ENCODE peak calls at places on chromosomes 6 and 20, in five cellular contexts. M is epithelial cell of esophagus, J is upper lobe of right lung, L is uterus, D is thyroid gland. C is an unnamed sample.
A peak's percentile ranks its signal among the peaks of the same experiment; 100 is the strongest.

GRCh38 chr6:31815025-31815838 is at the start of the genes HSPA1A and HSPA1L:
- DNase-seq in D (peak; percentile 93), J (peak; percentile 94), M (peak; percentile 94), L (peak; percentile 98), C (peak; percentile 86)

GRCh38 chr6:158185729-158186456 is 17.7 kb downstream of the GTF2H5 start:
- DNase-seq in L (no peak), D (no peak), M (peak; percentile 84), J (no peak), C (no peak)

GRCh38 chr20:57061058-57061900 is 205.2 kb downstream of the BMP7 start:
- DNase-seq in D (peak; percentile 59), M (peak; percentile 13), L (peak; percentile 72), J (peak; percentile 21), C (peak; percentile 76)

GRCh38 chr6:19753822-19754221 is 83.3 kb upstream of the ID4 start:
- DNase-seq in L (no peak), J (no peak), M (no peak), D (no peak), C (peak; percentile 6)

GRCh38 chr6:166467436-166468000 is 84.8 kb upstream of the MPC1 start:
- DNase-seq in J (no peak), L (peak; percentile 10), M (no peak), D (no peak), C (no peak)

GRCh38 chr6:28496099-28496779 is 19.4 kb downstream of the GPX6 start:
- DNase-seq in J (no peak), D (no peak), M (peak; percentile 17), L (no peak), C (no peak)

GRCh38 chr6:167113935-167114910 is 8.7 kb upstream of the CCR6 start:
- DNase-seq in J (no peak), D (no peak), L (no peak), M (no peak), C (peak; percentile 41)

GRCh38 chr6:129893513-129894098 is 32.5 kb upstream of the TMEM244 start:
- DNase-seq in L (no peak), M (peak; percentile 56), D (no peak), J (no peak), C (no peak)

GRCh38 chr6:138545621-138545980 is 46.3 kb upstream of the NHSL1 start:
- DNase-seq in J (peak; percentile 85), L (peak; percentile 18), D (peak; percentile 12), M (no peak), C (peak; percentile 59)

GRCh38 chr6:24274441-24275083 is 83.3 kb downstream of the DCDC2 start:
- DNase-seq in L (no peak), D (no peak), J (no peak), M (peak; percentile 13), C (no peak)

GRCh38 chr6:169723991-169724553 is at the start of gene PHF10:
- DNase-seq in M (peak; percentile 37), L (no peak), J (peak; percentile 73), D (peak; percentile 37), C (peak; percentile 70)

GRCh38 chr6:161586866-161587265 is 313.0 kb upstream of the AGPAT4 start:
- DNase-seq in M (no peak), J (no peak), L (no peak), D (no peak), C (no peak)

GRCh38 chr6:92376711-92377110 is 1042.6 kb downstream of the EPHA7 start:
- DNase-seq in L (no peak), M (no peak), D (no peak), J (no peak), C (no peak)

GRCh38 chr6:82924799-82925535 is 140.7 kb downstream of the UBE3D start:
- DNase-seq in D (no peak), J (no peak), M (peak; percentile 82), L (no peak), C (no peak)

GRCh38 chr20:16025084-16025483 is 548.2 kb downstream of the KIF16B start:
- DNase-seq in D (no peak), J (no peak), L (no peak), M (no peak), C (no peak)

DNA sequence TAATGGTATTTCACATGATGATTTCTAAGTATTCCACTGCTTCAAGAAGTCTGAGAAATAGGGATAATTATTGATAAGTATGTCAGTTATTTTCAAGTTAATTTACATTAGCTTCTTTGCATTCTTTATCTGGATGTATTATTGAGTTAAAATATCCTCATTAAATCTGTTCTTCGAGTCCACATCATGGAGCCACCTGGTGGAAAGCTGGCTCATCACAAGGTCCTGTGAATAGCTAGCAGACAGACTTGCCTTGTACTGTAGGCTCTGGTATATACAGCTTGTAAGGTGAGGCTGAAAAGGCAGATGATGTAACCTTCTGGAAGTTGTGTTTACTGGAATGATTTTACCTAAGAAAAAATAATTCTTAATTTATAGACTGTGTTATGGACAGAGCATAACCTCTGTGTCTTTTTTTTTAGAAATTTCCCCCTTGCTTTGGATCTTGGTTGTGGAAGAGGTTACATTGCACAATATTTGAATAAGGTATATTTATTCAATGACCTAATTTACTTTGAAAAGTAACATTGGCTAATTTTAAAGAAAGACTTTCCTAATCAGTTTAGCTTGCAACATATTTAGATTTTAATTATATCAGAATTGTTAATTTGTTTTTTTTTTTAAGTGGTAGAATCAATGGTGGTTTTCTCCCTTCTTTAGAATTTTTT is 3.5 kb downstream of the NDUFAF5 start:
- DNase-seq in M (peak; percentile 80), D (peak; percentile 29), J (no peak), L (no peak), C (peak; percentile 37)
- TF ChIP-seq CTCF in M (peak; percentile 82), D (no peak), J (peak; percentile 44), L (peak; percentile 37), C (peak; percentile 52)

DNA sequence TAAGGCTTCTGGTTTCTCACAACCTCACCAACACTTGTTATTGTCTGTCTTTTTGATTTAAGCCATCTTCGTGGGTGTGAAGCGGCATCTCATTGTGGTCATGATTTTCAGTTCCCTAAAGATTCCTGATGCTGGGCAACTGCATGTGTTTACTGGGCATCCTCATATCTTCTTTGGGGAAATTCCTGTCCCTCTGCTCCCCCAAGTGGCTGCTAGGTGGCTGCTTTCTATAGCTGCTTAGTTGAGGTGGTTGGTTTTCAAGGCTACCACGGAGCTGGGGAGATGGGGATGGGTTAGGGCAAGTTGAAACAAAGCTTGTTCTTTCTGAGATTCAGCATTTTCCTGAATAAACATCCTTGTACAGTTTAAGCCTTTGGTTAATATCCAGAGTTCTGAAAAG is 403.9 kb upstream of the SULF2 start:
- DNase-seq in M (peak; percentile 89), J (no peak), D (no peak), L (no peak), C (no peak)
- TF ChIP-seq CTCF in M (peak; percentile 76), J (no peak), D (no peak), L (peak; percentile 41), C (no peak)

GRCh38 chr20:10433623-10434466 is at the start of gene MKKS:
- DNase-seq in D (peak; percentile 88), L (peak; percentile 89), M (peak; percentile 95), J (peak; percentile 97), C (peak; percentile 91)
- TF ChIP-seq CTCF in D (no peak), L (no peak), M (no peak), J (no peak), C (no peak)

GRCh38 chr6:40587240-40588069 is at the start of gene LRFN2:
- DNase-seq in M (peak; percentile 74), D (peak; percentile 81), J (peak; percentile 89), L (peak; percentile 43), C (peak; percentile 92)
- TF ChIP-seq CTCF in M (peak; percentile 40), D (peak; percentile 51), J (peak; percentile 59), L (peak; percentile 72), C (peak; percentile 58)

GRCh38 chr20:44231713-44232468 is 15.2 kb upstream of the GDAP1L1 start:
- DNase-seq in D (no peak), L (no peak), J (no peak), M (no peak), C (no peak)
- TF ChIP-seq CTCF in D (no peak), L (no peak), J (no peak), M (no peak), C (no peak)

DNA sequence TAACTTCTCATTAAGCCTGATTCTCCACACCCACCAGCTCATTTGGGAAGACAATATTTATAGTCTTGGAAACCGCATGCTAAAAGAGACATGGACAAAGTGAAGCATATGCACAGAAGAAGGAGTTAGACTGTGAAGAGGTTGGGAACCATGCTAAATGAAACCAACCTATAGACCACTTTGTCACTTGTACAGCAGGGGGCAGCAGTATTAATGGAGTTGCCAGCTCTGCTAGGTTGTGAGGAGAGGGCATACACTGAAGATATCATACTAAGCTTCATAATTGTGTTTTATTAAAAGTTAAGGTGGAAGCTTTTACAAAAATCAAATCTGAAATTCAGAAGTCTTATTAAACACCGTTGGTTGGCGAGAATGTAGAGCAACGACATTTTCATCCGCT is 38.3 kb upstream of the HMGCLL1 start:
- DNase-seq in L (no peak), M (peak; percentile 61), D (no peak), J (no peak), C (peak; percentile 19)
- TF ChIP-seq CTCF in L (no peak), M (peak; percentile 74), D (no peak), J (peak; percentile 40), C (peak; percentile 53)

C was measured in nephron progenitor cell.